ENCODE peak calls at places on chromosomes 5 and 9, in seven cellular contexts. O, F, S, C, H, E and Q are unnamed samples. For H3K36me3, the result is how much of the 10 kb centered on the place peaks cover.

GRCh38 chr9:89940625-89941024 is 335.8 kb downstream of the GADD45G start:
- DNase-seq in O (no peak), F (no peak), S (no peak), C (no peak), H (no peak), E (no peak), Q (no peak)

GRCh38 chr9:135719472-135719871 is 17.5 kb downstream of the KCNT1 start:
- DNase-seq in O (no peak), F (no peak), S (no peak), C (no peak), H (no peak), E (no peak), Q (no peak)

GRCh38 chr5:126525630-126526245 is 69.3 kb downstream of the ALDH7A1 start:
- DNase-seq in O (no peak), F (no peak), S (peak), C (peak), H (peak), E (peak), Q (no peak)

GRCh38 chr5:44332360-44332971 is 56.8 kb downstream of the FGF10 start:
- DNase-seq in O (no peak), F (no peak), S (no peak), C (no peak), H (no peak), E (no peak), Q (no peak)

GRCh38 chr9:126478216-126478981 is 135.3 kb upstream of the LMX1B start:
- DNase-seq in O (no peak), F (no peak), S (no peak), C (no peak), H (no peak), E (peak), Q (no peak)

GRCh38 chr9:112048924-112049785 is 125.9 kb downstream of the SUSD1 start:
- DNase-seq in O (no peak), F (no peak), S (no peak), C (no peak), H (peak), E (no peak), Q (no peak)

GRCh38 chr5:157312492-157312891 is 46.6 kb downstream of the CYFIP2 start:
- DNase-seq in O (peak), F (peak), S (no peak), C (peak), H (peak), E (no peak), Q (peak)

GRCh38 chr5:16826379-16827125 is 109.5 kb downstream of the MYO10 start:
- DNase-seq in O (no peak), F (no peak), S (no peak), C (no peak), H (no peak), E (no peak), Q (no peak)

GRCh38 chr5:146647656-146648199 is 131.7 kb upstream of the GPR151 start:
- DNase-seq in O (no peak), F (no peak), S (no peak), C (no peak), H (no peak), E (no peak), Q (no peak)

GRCh38 chr9:135251996-135252760 is 164.7 kb downstream of the OLFM1 start:
- DNase-seq in O (no peak), F (no peak), S (peak), C (no peak), H (no peak), E (peak), Q (no peak)

GRCh38 chr9:121949364-121949763 is 143.7 kb downstream of the TTLL11 start:
- DNase-seq in O (no peak), F (no peak), S (no peak), C (no peak), H (no peak), E (no peak), Q (no peak)

GRCh38 chr5:170338933-170339779 is 41.6 kb upstream of the LCP2 start:
- DNase-seq in O (peak), F (peak), S (no peak), C (no peak), H (peak), E (no peak), Q (no peak)

GRCh38 chr5:179623906-179624741 is 653 bp upstream of the HNRNPH1 start:
- DNase-seq in O (no peak), F (peak), S (peak), C (no peak), H (peak), E (peak), Q (no peak)

GRCh38 chr9:90967171-90967570 is 165.6 kb downstream of the SYK start:
- DNase-seq in O (no peak), F (no peak), S (no peak), C (no peak), H (no peak), E (no peak), Q (no peak)

GRCh38 chr5:170573119-170573518 is 69.3 kb downstream of the KCNIP1 start:
- DNase-seq in O (no peak), F (no peak), S (no peak), C (no peak), H (no peak), E (no peak), Q (no peak)

GRCh38 chr9:93558503-93558902 is 17.9 kb upstream of the PHF2 start:
- DNase-seq in O (no peak), F (no peak), S (no peak), C (no peak), H (no peak), E (no peak), Q (no peak)

GRCh38 chr9:93562157-93562556 is 14.2 kb upstream of the PHF2 start:
- DNase-seq in O (no peak), F (no peak), S (no peak), C (no peak), H (no peak), E (no peak), Q (no peak)

GRCh38 chr9:93560991-93561390 is 15.4 kb upstream of the PHF2 start:
- DNase-seq in O (no peak), F (no peak), S (no peak), C (no peak), H (no peak), E (no peak), Q (no peak)

GRCh38 chr9:93555370-93555769 is 21.0 kb upstream of the PHF2 start:
- DNase-seq in O (no peak), F (no peak), S (no peak), C (no peak), H (no peak), E (no peak), Q (no peak)

DNA sequence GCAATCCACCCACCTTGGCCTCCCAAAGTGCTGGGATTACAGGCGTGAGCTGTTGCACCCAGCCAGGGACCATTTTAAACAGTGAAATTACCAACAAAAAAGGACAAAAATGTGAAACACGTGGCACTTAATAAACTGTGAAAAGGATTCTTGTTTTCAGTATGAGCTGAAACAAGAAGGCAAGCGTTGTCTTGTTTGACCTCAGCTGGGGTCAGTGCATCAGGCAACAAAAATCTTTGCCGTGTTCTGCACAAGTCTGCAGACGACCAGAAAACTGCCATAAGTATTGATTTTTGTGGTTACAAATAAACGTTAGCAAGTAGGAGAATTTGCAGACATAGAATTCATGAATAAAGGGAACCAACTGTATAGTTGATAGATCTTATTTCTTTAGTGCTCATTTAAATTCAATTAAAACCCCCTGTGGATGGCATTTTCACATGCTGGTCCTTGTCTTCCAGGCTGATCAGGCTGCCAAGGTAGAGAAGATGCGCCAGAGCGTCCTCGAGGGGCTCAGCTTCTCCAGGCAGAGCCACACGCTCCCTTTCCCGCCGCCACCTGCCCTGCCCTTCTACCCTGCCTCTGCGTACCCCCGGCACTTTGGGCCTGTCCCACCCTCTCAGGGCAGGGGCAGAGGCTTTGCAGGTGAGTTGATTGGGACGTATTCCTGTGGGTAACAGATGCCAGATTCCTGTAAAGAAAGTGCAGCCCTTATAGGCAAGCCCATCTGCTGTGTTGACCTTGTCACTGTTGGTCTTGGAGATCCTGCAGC is 18.8 kb upstream of the PHF2 start:
- DNase-seq in O (no peak), F (no peak), S (no peak), C (no peak), H (no peak), E (no peak), Q (no peak)
- H3K36me3 ChIP-seq in O (under half), F (half or more), S (under half), C (under half), H (half or more), E (half or more), Q (half or more)

DNA sequence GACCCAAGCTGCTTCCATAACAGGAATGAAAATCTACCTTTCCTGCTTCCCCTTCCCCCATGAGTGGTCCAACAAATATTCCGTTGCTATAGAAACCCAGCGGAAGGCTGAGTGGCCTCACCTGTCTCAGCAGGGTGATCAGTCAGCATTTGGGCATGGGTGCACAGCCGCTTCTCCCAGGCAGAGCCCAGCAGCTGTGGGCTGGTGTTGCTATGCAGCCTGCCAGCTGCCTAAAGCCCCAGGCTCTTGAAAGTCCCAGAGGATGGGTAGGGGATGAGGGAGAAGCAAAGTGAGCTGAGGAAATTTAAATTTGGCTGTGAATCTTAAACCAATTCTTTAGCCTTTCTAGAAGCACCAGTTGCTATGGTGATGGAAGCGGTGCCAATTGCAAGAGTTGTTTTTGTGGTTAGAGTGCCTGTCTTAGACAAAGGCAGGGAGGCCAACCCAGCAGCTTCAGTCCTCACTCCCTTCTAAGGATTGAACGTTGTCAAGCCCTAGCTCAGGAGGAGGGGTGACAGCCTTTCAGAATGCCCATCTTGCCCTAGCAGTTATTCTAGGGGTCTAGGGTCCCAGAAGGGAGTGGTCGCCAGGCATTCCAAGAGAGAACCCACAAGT is 151.5 kb upstream of the PITX1 start:
- DNase-seq in O (no peak), F (no peak), S (no peak), C (no peak), H (peak), E (no peak), Q (no peak)
- H3K27ac ChIP-seq in O (no peak), F (no peak), S (no peak), C (no peak), H (peak), E (no peak), Q (no peak)

GRCh38 chr9:130884542-130885421 is 11.8 kb downstream of the QRFP start:
- DNase-seq in O (no peak), F (no peak), S (no peak), C (no peak), H (no peak), E (peak), Q (no peak)

GRCh38 chr9:130885422-130886375 is 10.9 kb downstream of the QRFP start:
- DNase-seq in O (no peak), F (no peak), S (no peak), C (no peak), H (no peak), E (peak), Q (no peak)

GRCh38 chr9:130887494-130888144 is 9.0 kb downstream of the QRFP start:
- DNase-seq in O (no peak), F (no peak), S (no peak), C (no peak), H (no peak), E (peak), Q (no peak)

GRCh38 chr9:130888146-130888885 is 8.3 kb downstream of the QRFP start:
- DNase-seq in O (no peak), F (no peak), S (no peak), C (no peak), H (no peak), E (peak), Q (no peak)

DNA sequence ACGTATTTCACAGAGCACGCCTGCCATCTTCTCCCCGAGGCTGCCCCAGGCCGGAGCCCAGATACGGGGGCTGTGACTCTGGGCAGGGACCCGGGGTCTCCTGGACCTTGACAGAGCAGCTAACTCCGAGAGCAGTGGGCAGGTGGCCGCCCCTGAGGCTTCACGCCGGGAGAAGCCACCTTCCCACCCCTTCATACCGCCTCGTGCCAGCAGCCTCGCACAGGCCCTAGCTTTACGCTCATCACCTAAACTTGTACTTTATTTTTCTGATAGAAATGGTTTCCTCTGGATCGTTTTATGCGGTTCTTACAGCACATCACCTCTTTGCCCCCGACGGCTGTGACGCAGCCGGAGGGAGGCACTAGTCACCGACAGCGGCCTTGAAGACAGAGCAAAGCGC is 9.6 kb downstream of the QRFP start:
- DNase-seq in O (no peak), F (no peak), S (no peak), C (no peak), H (no peak), E (peak), Q (no peak)
- H3K36me3 ChIP-seq in O (under half), F (under half), S (under half), C (under half), H (half or more), E (half or more), Q (half or more)

GRCh38 chr9:113401027-113401792 is at the start of gene ALAD:
- DNase-seq in O (peak), F (peak), S (peak), C (peak), H (peak), E (peak), Q (peak)
- H3K27ac ChIP-seq in O (peak), F (peak), S (peak), C (peak), H (peak), E (peak), Q (peak)

GRCh38 chr5:132266836-132267160 is 9.3 kb downstream of the PDLIM4 start:
- DNase-seq in O (no peak), F (no peak), S (peak), C (no peak), H (no peak), E (no peak), Q (no peak)
- H3K36me3 ChIP-seq in O (under half), F (under half), S (under half), C (under half), H (under half), E (under half), Q (under half)

GRCh38 chr9:78286125-78286524 is 10.8 kb upstream of the PSAT1 start:
- DNase-seq in O (no peak), F (no peak), S (no peak), C (no peak), H (no peak), E (no peak), Q (no peak)

GRCh38 chr9:78291240-78291915 is 5.5 kb upstream of the PSAT1 start:
- DNase-seq in O (no peak), F (no peak), S (no peak), C (no peak), H (no peak), E (no peak), Q (no peak)

GRCh38 chr9:78288214-78288892 is 8.6 kb upstream of the PSAT1 start:
- DNase-seq in O (no peak), F (no peak), S (no peak), C (no peak), H (no peak), E (no peak), Q (no peak)

GRCh38 chr9:78289474-78289873 is 7.5 kb upstream of the PSAT1 start:
- DNase-seq in O (no peak), F (no peak), S (no peak), C (no peak), H (no peak), E (no peak), Q (no peak)

DNA sequence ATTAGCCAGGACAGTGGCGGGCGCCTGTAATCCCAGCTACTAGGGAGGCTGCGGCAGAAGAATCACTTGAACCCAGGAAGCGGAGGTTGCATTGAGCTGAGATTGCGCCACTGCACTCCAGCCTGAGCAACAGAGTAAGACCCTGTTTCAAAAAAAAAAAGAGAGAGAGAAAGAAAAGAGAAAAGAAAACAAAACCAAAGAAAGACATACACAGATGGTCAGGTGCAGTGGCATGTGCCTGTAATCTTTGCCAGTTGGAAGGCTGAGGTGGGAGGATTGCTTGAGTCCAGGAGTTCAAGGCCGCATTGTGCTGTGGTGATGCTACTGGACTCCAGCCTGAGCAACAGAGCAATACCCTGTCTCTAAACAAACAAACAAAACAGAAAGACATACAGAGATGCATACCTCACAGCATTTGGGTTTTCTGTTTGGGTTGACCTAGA is 10.0 kb upstream of the PSAT1 start:
- DNase-seq in O (no peak), F (no peak), S (no peak), C (no peak), H (no peak), E (no peak), Q (no peak)
- H3K27ac ChIP-seq in O (no peak), F (no peak), S (no peak), C (no peak), H (no peak), E (no peak), Q (no peak)

GRCh38 chr5:68894673-68895072 is 199.1 kb upstream of the SLC30A5 start:
- DNase-seq in O (no peak), F (no peak), S (no peak), C (no peak), H (no peak), E (no peak), Q (no peak)
- H3K36me3 ChIP-seq in O (under half), F (under half), S (under half), C (under half), H (under half), E (under half), Q (under half)

GRCh38 chr9:292915-293314 is 78.2 kb downstream of the DOCK8 start:
- DNase-seq in O (no peak), F (no peak), S (no peak), C (no peak), H (no peak), E (no peak), Q (no peak)

GRCh38 chr9:286091-286740 is 71.6 kb downstream of the DOCK8 start:
- DNase-seq in O (no peak), F (no peak), S (no peak), C (no peak), H (no peak), E (no peak), Q (no peak)

DNA sequence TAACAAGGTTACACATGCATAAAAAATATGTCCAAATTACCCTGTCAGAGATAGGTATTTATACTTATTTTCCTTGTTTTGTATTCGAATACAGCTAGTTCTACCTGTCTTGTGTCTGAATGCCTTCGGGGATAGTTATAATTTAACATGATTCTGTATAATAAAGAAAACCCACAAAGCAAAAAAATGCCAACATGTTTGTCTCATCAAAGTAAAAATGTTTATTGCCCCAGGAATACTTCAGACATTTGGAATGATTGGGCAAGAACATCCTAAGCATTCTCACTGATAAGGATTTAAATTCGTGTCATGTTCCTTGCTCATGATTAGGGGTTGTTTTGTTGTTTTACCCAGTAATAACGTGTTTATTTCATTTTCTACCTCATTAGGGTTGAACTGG is 74.5 kb downstream of the DOCK8 start:
- DNase-seq in O (no peak), F (no peak), S (no peak), C (no peak), H (no peak), E (no peak), Q (no peak)
- H3K27ac ChIP-seq in O (no peak), F (no peak), S (no peak), C (no peak), H (no peak), E (no peak), Q (no peak)